ENCODE peak calls at places on chromosomes 12 and 14, in six cellular contexts. W is lower lobe of right lung; D is activated CD8-positive, alpha-beta T cell treated with anti-CD3 and anti-CD28 coated beads for 36 hours; T is fibroblast of pulmonary artery; Z is LNCaP clone FGC; A is GM20000. Y is an unnamed sample.

GRCh38 chr12:20194171-20194570 is 174.2 kb upstream of the PDE3A start:
- DNase-seq in Z (no peak), W (no peak), A (no peak), D (no peak), T (peak; percentile 54), Y (no peak)

GRCh38 chr14:75793806-75794205 is 132.8 kb downstream of the TTLL5 start:
- DNase-seq in T (peak; percentile 46), A (no peak), D (no peak), W (no peak), Z (no peak), Y (no peak)

GRCh38 chr12:94261781-94262180 is 113.4 kb downstream of the PLXNC1 start:
- DNase-seq in D (no peak), Z (no peak), T (no peak), A (no peak), W (no peak), Y (no peak)

GRCh38 chr14:51701956-51702355 is 50.2 kb downstream of the FRMD6 start:
- DNase-seq in Z (no peak), D (no peak), A (no peak), T (no peak), W (no peak), Y (no peak)

GRCh38 chr12:131457331-131458047 is 253.4 kb upstream of the SFSWAP start:
- DNase-seq in Z (no peak), D (no peak), A (no peak), T (no peak), W (no peak), Y (no peak)

GRCh38 chr12:3777206-3777809 is 24.4 kb upstream of the CRACR2A start:
- DNase-seq in T (peak; percentile 63), W (no peak), A (peak; percentile 40), Z (peak; percentile 33), D (peak; percentile 12), Y (no peak)

GRCh38 chr12:131137836-131138637 is 184.3 kb downstream of the ADGRD1 start:
- DNase-seq in A (no peak), T (no peak), Z (no peak), D (no peak), W (no peak), Y (no peak)

GRCh38 chr12:122111070-122111750 is 32.7 kb downstream of the MLXIP start:
- DNase-seq in D (no peak), A (no peak), Z (peak; percentile 99), W (no peak), T (no peak), Y (no peak)

GRCh38 chr14:25134184-25134583 is 84.2 kb upstream of the STXBP6 start:
- DNase-seq in W (no peak), Z (no peak), A (no peak), D (no peak), T (no peak), Y (no peak)

GRCh38 chr12:94140556-94140955 is 7.8 kb upstream of the PLXNC1 start:
- DNase-seq in A (peak; percentile 54), D (peak; percentile 65), W (no peak), T (peak; percentile 38), Z (no peak), Y (no peak)

GRCh38 chr12:20492251-20492728 is 124.0 kb downstream of the PDE3A start:
- DNase-seq in W (no peak), A (peak; percentile 2), Z (no peak), T (peak; percentile 63), D (peak; percentile 59), Y (peak; percentile 83)

GRCh38 chr14:68391292-68392014 is 401.4 kb downstream of the ZFP36L1 start:
- DNase-seq in T (peak; percentile 81), D (no peak), A (no peak), W (no peak), Z (no peak), Y (no peak)

GRCh38 chr14:96164861-96165490 is 39.7 kb upstream of the BDKRB2 start:
- DNase-seq in T (no peak), A (no peak), Z (no peak), W (no peak), D (no peak), Y (no peak)

GRCh38 chr12:47311011-47311410 is 231.3 kb upstream of the AMIGO2 start:
- DNase-seq in W (no peak), D (no peak), T (no peak), A (no peak), Z (no peak), Y (no peak)

GRCh38 chr12:60501124-60501729 is 905.4 kb downstream of the SLC16A7 start:
- DNase-seq in T (peak; percentile 0), W (no peak), A (no peak), D (no peak), Z (no peak), Y (no peak)

GRCh38 chr14:67426161-67426560 is 14.2 kb upstream of the PLEK2 start:
- DNase-seq in A (no peak), T (no peak), D (no peak), Z (no peak), W (no peak), Y (no peak)

GRCh38 chr12:57722716-57723629 is 15.6 kb downstream of the AGAP2 start:
- DNase-seq in A (peak; percentile 8), T (no peak), D (no peak), W (no peak), Z (no peak), Y (peak; percentile 43)

GRCh38 chr12:11666131-11666530 is 16.7 kb downstream of the ETV6 start:
- DNase-seq in Z (no peak), A (no peak), W (no peak), T (no peak), D (no peak), Y (no peak)

GRCh38 chr12:77754086-77754485 is 76.6 kb upstream of the NAV3 start:
- DNase-seq in T (no peak), W (no peak), Z (no peak), A (no peak), D (no peak), Y (no peak)

GRCh38 chr12:3142386-3142785 is 65.2 kb downstream of the TSPAN9 start:
- DNase-seq in A (no peak), W (no peak), D (no peak), Z (no peak), T (no peak), Y (no peak)

GRCh38 chr12:82299617-82300016 is 58.6 kb downstream of the CCDC59 start:
- DNase-seq in W (no peak), Z (no peak), A (no peak), D (no peak), T (peak; percentile 38), Y (no peak)

GRCh38 chr12:6036509-6036908 is 88.0 kb downstream of the VWF start:
- DNase-seq in D (no peak), Z (no peak), A (no peak), T (no peak), W (no peak), Y (no peak)

GRCh38 chr12:34604227-34604626 is 581.9 kb downstream of the ALG10 start:
- DNase-seq in D (no peak), Z (no peak), W (peak; percentile 33), T (no peak), A (no peak), Y (no peak)

GRCh38 chr12:14892726-14893442 is 7.2 kb upstream of the MGP start:
- DNase-seq in D (no peak), A (no peak), Z (no peak), T (peak; percentile 71), W (no peak), Y (no peak)

GRCh38 chr14:90381011-90381790 is 15.6 kb upstream of the CALM1 start:
- DNase-seq in D (no peak), A (no peak), Z (no peak), T (peak; percentile 23), W (no peak), Y (no peak)

GRCh38 chr14:94821705-94822104 is 51.8 kb upstream of the GSC start:
- DNase-seq in A (no peak), T (no peak), W (no peak), D (no peak), Z (no peak), Y (no peak)

GRCh38 chr14:94819531-94819930 is 49.6 kb upstream of the GSC start:
- DNase-seq in Z (no peak), A (no peak), D (no peak), W (no peak), T (no peak), Y (no peak)

GRCh38 chr14:94816113-94816512 is 46.2 kb upstream of the GSC start:
- DNase-seq in D (no peak), T (no peak), Z (no peak), A (no peak), W (no peak), Y (no peak)
- TF ChIP-seq CTCF in D (no peak), T (no peak), Z (no peak), A (no peak), W (no peak), Y (no peak)

GRCh38 chr12:68932701-68933563 is at the start of gene CPM:
- DNase-seq in D (peak; percentile 71), T (peak; percentile 49), Z (no peak), A (peak; percentile 90), W (peak; percentile 91), Y (peak; percentile 72)
- TF ChIP-seq CTCF in D (no peak), T (no peak), Z (no peak), A (no peak), W (no peak), Y (no peak)

DNA sequence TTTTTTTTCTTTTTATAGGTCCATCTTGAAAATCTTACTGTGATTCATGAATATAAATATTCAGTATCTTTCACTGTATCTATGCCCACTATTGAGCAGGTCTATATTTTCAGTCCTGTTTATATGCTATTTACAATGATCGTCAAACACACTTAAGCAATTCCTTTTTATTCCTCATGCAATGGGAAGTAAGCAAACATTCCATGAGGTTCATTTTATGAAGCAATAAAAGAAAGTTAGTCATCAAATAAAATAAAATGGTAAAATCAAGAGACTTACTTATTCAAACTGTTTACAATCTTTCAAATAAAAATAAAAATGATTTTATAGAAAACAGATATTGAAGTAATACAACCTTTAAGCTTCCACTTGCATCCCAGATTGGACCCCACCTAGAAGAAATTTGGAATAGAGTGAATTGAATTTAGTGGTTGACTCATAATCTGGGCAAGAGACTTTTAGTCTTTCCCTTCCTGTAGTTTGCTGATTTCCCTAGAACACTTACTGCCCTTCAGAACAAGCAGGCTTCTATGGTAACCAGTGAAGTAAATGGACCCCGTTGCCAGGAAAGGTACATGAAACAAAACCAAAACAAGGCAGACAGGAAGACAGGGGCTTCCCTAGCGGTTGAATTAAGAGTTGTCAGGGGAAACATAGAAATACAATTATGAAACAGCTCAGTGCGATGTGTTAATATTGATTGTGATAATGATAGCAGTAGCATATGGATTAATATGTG is 241.0 kb upstream of the ATP2B1 start:
- DNase-seq in W (no peak), A (peak; percentile 65), D (peak; percentile 70), T (peak; percentile 92), Z (peak; percentile 81), Y (peak; percentile 57)
- TF ChIP-seq CTCF in W (peak; percentile 40), A (peak; percentile 8), D (peak; percentile 15), T (peak; percentile 27), Z (no peak), Y (peak; percentile 14)

DNA sequence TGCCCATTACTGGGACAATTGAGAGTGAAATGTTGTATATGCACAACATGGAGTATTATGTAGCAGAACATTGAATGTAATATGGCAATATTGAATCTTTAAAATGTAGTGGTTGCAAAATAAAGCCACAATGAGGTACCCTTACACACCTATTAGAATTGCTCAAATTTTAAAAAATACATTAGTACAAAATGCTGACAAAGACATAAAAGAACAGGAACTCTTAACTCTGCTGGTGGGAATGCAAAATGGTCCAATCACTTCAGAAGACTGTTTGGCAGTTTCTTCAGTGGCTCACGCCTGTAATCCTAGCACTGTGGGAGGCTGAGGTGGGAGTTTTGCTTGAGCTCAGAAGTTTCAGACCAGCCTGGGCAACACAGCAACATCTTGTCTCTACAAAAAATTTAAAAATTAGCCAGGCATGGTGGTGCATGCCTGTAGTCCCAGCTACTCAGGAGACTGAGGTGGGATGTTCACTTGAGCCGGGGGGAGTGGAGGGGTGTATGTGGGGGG is 6.8 kb upstream of the NAP1L1 start:
- DNase-seq in Z (no peak), A (no peak), D (no peak), W (no peak), T (no peak), Y (no peak)
- TF ChIP-seq CTCF in Z (no peak), A (no peak), D (no peak), W (no peak), T (no peak), Y (no peak)

GRCh38 chr14:93984987-93985410 is 8.6 kb upstream of the ASB2 start:
- DNase-seq in A (no peak), T (peak; percentile 59), D (no peak), Z (no peak), W (peak; percentile 27), Y (no peak)
- TF ChIP-seq CTCF in A (peak; percentile 18), T (peak; percentile 28), D (no peak), Z (peak; percentile 19), W (no peak), Y (peak; percentile 32)